ENCODE peak calls at places on chromosomes 5 and 9, in seven cellular contexts. T is M059J, O is GM03348, V is neuronal stem cell, H is posterior vena cava, Z is germinal center, F is amygdala. U is an unnamed sample.

GRCh38 chr9:87675906-87676515 is 49.9 kb upstream of the CTSL start:
- DNase-seq in T (no peak), O (no peak), V (no peak), H (no peak), Z (no peak), F (no peak), U (no peak)

GRCh38 chr9:76799481-76799880 is 35.2 kb downstream of the PCA3 start:
- DNase-seq in T (no peak), O (no peak), V (no peak), H (no peak), Z (no peak), F (no peak), U (no peak)

GRCh38 chr5:171596391-171596878 is 177.0 kb downstream of the FGF18 start:
- DNase-seq in T (peak), O (peak), V (no peak), H (peak), Z (no peak), F (no peak), U (no peak)

GRCh38 chr5:107979272-107979671 is 308.5 kb upstream of the EFNA5 start:
- DNase-seq in T (peak), O (peak), V (no peak), H (no peak), Z (no peak), F (no peak), U (no peak)

GRCh38 chr5:154755361-154756202 is at the start of gene LARP1:
- DNase-seq in T (peak), O (peak), V (peak), H (peak), Z (peak), F (no peak), U (peak)

GRCh38 chr5:133941456-133942196 is 26.8 kb downstream of the C5orf15 start:
- DNase-seq in T (no peak), O (no peak), V (no peak), H (peak), Z (no peak), F (no peak), U (no peak)

GRCh38 chr5:32679218-32679617 is 31.9 kb upstream of the NPR3 start:
- DNase-seq in T (peak), O (no peak), V (no peak), H (no peak), Z (no peak), F (no peak), U (no peak)

GRCh38 chr5:80406980-80407734 is 707 bp upstream of the ZFYVE16 start:
- DNase-seq in T (no peak), O (no peak), V (peak), H (peak), Z (no peak), F (no peak), U (peak)

GRCh38 chr9:124021385-124021769 is 9.8 kb downstream of the LHX2 start:
- DNase-seq in T (no peak), O (no peak), V (no peak), H (no peak), Z (no peak), F (no peak), U (no peak)

GRCh38 chr5:123610209-123610608 is 98.2 kb downstream of the CSNK1G3 start:
- DNase-seq in T (peak), O (no peak), V (no peak), H (no peak), Z (no peak), F (no peak), U (no peak)

GRCh38 chr5:177447066-177447610 is 524 bp downstream of the PRR7 start:
- DNase-seq in T (peak), O (peak), V (peak), H (peak), Z (peak), F (peak), U (peak)

GRCh38 chr5:123785160-123786001 is 273.4 kb downstream of the CSNK1G3 start:
- DNase-seq in T (peak), O (peak), V (no peak), H (no peak), Z (no peak), F (no peak), U (no peak)

GRCh38 chr9:127903557-127904475 is 4.4 kb upstream of the ST6GALNAC6 start:
- DNase-seq in T (no peak), O (no peak), V (no peak), H (peak), Z (peak), F (no peak), U (peak)

GRCh38 chr5:2905741-2906140 is 154.3 kb upstream of the IRX2 start:
- DNase-seq in T (no peak), O (no peak), V (no peak), H (no peak), Z (no peak), F (no peak), U (no peak)

GRCh38 chr9:134553061-134553891 is 88.3 kb upstream of the COL5A1 start:
- DNase-seq in T (no peak), O (no peak), V (no peak), H (peak), Z (no peak), F (no peak), U (no peak)

GRCh38 chr9:106403081-106403480 is 459.9 kb upstream of the ZNF462 start:
- DNase-seq in T (peak), O (no peak), V (no peak), H (no peak), Z (no peak), F (no peak), U (no peak)

GRCh38 chr5:154899107-154899816 is 38.7 kb downstream of the GEMIN5 start:
- DNase-seq in T (no peak), O (no peak), V (no peak), H (no peak), Z (no peak), F (no peak), U (no peak)

GRCh38 chr9:93577045-93577939 is 908 bp downstream of the PHF2 start:
- DNase-seq in T (peak), O (peak), V (peak), H (peak), Z (no peak), F (no peak), U (no peak)

GRCh38 chr9:27205198-27205597 is 91.8 kb downstream of the EQTN start:
- DNase-seq in T (no peak), O (no peak), V (no peak), H (no peak), Z (no peak), F (no peak), U (no peak)

GRCh38 chr9:22913518-22913917 is 466.9 kb downstream of the DMRTA1 start:
- DNase-seq in T (no peak), O (no peak), V (no peak), H (no peak), Z (no peak), F (no peak), U (no peak)

GRCh38 chr9:115327441-115328122 is 209.6 kb upstream of the TNC start:
- DNase-seq in T (peak), O (peak), V (no peak), H (no peak), Z (no peak), F (no peak), U (no peak)

GRCh38 chr5:153813871-153814270 is 224.8 kb downstream of the FAM114A2 start:
- DNase-seq in T (peak), O (peak), V (no peak), H (no peak), Z (no peak), F (no peak), U (no peak)

GRCh38 chr5:8058626-8059180 is 189.8 kb downstream of the MTRR start:
- DNase-seq in T (no peak), O (no peak), V (no peak), H (no peak), Z (no peak), F (no peak), U (no peak)

GRCh38 chr5:69450116-69450515 is 35.2 kb downstream of the MARVELD2 start:
- DNase-seq in T (peak), O (peak), V (no peak), H (no peak), Z (no peak), F (no peak), U (no peak)

GRCh38 chr5:122009436-122009835 is 47.7 kb downstream of the SRFBP1 start:
- DNase-seq in T (no peak), O (no peak), V (no peak), H (no peak), Z (no peak), F (no peak), U (no peak)

GRCh38 chr9:98536542-98537173 is 172.1 kb downstream of the GABBR2 start:
- DNase-seq in T (no peak), O (no peak), V (no peak), H (no peak), Z (peak), F (no peak), U (peak)

GRCh38 chr9:27165670-27166069 is 56.6 kb downstream of the TEK start:
- DNase-seq in T (no peak), O (no peak), V (no peak), H (no peak), Z (no peak), F (no peak), U (no peak)

GRCh38 chr5:41256400-41256799 is 43.1 kb upstream of the C6 start:
- DNase-seq in T (peak), O (no peak), V (no peak), H (no peak), Z (no peak), F (no peak), U (no peak)

GRCh38 chr5:96823900-96824351 is 16.2 kb upstream of the ERAP1 start:
- DNase-seq in T (peak), O (peak), V (no peak), H (no peak), Z (no peak), F (no peak), U (peak)

GRCh38 chr9:75471549-75472114 is 383.3 kb downstream of the OSTF1 start:
- DNase-seq in T (no peak), O (no peak), V (no peak), H (no peak), Z (no peak), F (no peak), U (no peak)

GRCh38 chr9:106784076-106784475 is 78.9 kb upstream of the ZNF462 start:
- DNase-seq in T (peak), O (no peak), V (peak), H (no peak), Z (no peak), F (no peak), U (no peak)

GRCh38 chr5:134005415-134006118 is 792 bp upstream of the VDAC1 start:
- DNase-seq in T (no peak), O (peak), V (no peak), H (peak), Z (peak), F (no peak), U (no peak)

GRCh38 chr5:136615251-136615650 is 249.9 kb upstream of the TRPC7 start:
- DNase-seq in T (no peak), O (no peak), V (no peak), H (no peak), Z (no peak), F (no peak), U (no peak)